ENCODE peak calls at places on chromosomes 13 and 19, in six cellular contexts. T is Calu3, U is C1 segment of cervical spinal cord, D is colonic mucosa, A is NCI-H2029, X is astrocyte of the spinal cord. L is an unnamed sample.

GRCh38 chr13:113947321-113948033 is 26.4 kb downstream of the C13orf46 start:
- DNase-seq in T (peak), U (no peak), D (peak), A (no peak), X (no peak), L (no peak)

GRCh38 chr13:74975122-74975521 is 506.8 kb downstream of the TBC1D4 start:
- DNase-seq in T (no peak), U (no peak), D (no peak), A (no peak), X (no peak), L (no peak)

GRCh38 chr19:50333737-50334617 is 4.8 kb upstream of the KCNC3 start:
- DNase-seq in T (peak), U (peak), D (peak), A (peak), X (no peak), L (no peak)

GRCh38 chr13:86881390-86881789 is 789.8 kb upstream of the SLITRK5 start:
- DNase-seq in T (no peak), U (no peak), D (no peak), A (no peak), X (no peak), L (no peak)

GRCh38 chr19:408441-409005 is 424 bp downstream of the C2CD4C start:
- DNase-seq in T (no peak), U (no peak), D (no peak), A (no peak), X (no peak), L (no peak)

GRCh38 chr13:48160879-48161278 is 66.0 kb upstream of the MED4 start:
- DNase-seq in T (no peak), U (no peak), D (no peak), A (no peak), X (peak), L (no peak)

GRCh38 chr19:54478677-54479266 is 5.7 kb upstream of the CDC42EP5 start:
- DNase-seq in T (peak), U (no peak), D (no peak), A (peak), X (peak), L (peak)

GRCh38 chr13:28636078-28636477 is 22.9 kb upstream of the POMP start:
- DNase-seq in T (no peak), U (no peak), D (no peak), A (no peak), X (peak), L (no peak)

GRCh38 chr19:33186835-33187540 is 7.1 kb upstream of the LRP3 start:
- DNase-seq in T (no peak), U (no peak), D (peak), A (no peak), X (no peak), L (peak)

GRCh38 chr13:99265162-99265822 is 7.1 kb upstream of the GPR18 start:
- DNase-seq in T (no peak), U (no peak), D (no peak), A (no peak), X (no peak), L (no peak)

GRCh38 chr19:18663940-18664530 is 19.4 kb upstream of the CRTC1 start:
- DNase-seq in T (no peak), U (no peak), D (no peak), A (no peak), X (no peak), L (no peak)

GRCh38 chr19:57706346-57706745 is 2.7 kb downstream of the ZNF154 start:
- DNase-seq in T (no peak), U (no peak), D (no peak), A (no peak), X (no peak), L (no peak)

GRCh38 chr19:40150170-40150569 is 41.1 kb upstream of the MAP3K10 start:
- DNase-seq in T (no peak), U (no peak), D (no peak), A (no peak), X (no peak), L (no peak)

GRCh38 chr19:38699027-38699346 is 45.3 kb downstream of the CAPN12 start:
- DNase-seq in T (no peak), U (no peak), D (no peak), A (no peak), X (no peak), L (no peak)

GRCh38 chr19:52533901-52534300 is 6.4 kb downstream of the ZNF808 start:
- DNase-seq in T (no peak), U (no peak), D (no peak), A (no peak), X (no peak), L (no peak)

GRCh38 chr13:89514534-89515312 is 1832.8 kb upstream of the MIR17HG start:
- DNase-seq in T (no peak), U (no peak), D (no peak), A (no peak), X (peak), L (no peak)